ENCODE peak calls at places on chromosomes 5 and 9, in ten cellular contexts. D is IMR-90, A is tibial nerve, N is body of pancreas, I is ovary, M is adrenal gland, U is lower leg skin, G is stomach, Z is A549, W is heart left ventricle. J is an unnamed sample.

GRCh38 chr5:65030056-65030455 is 261.3 kb downstream of the CWC27 start:
- DNase-seq in N (no peak), U (no peak), D (no peak), W (no peak), I (no peak), M (no peak), A (no peak), G (no peak), Z (no peak), J (no peak)

GRCh38 chr5:57677235-57677634 is 194.6 kb upstream of the ACTBL2 start:
- DNase-seq in D (no peak), G (no peak), U (no peak), A (no peak), M (no peak), W (no peak), N (no peak), Z (no peak), I (no peak), J (no peak)

GRCh38 chr5:104952876-104953275 is 1390.3 kb upstream of the NUDT12 start:
- DNase-seq in M (no peak), N (no peak), G (no peak), D (no peak), Z (no peak), I (no peak), U (no peak), W (no peak), A (no peak), J (no peak)

GRCh38 chr9:112570731-112571167 is 84.1 kb downstream of the KIAA1958 start:
- DNase-seq in Z (no peak), D (no peak), N (peak; percentile 72), M (peak; percentile 53), U (no peak), W (no peak), G (peak; percentile 74), I (peak; percentile 61), A (no peak), J (no peak)

GRCh38 chr9:135030711-135031245 is 56.7 kb upstream of the OLFM1 start:
- DNase-seq in W (no peak), I (no peak), G (no peak), M (no peak), U (no peak), D (no peak), N (no peak), A (no peak), Z (no peak), J (no peak)

GRCh38 chr5:156543348-156543747 is 216.4 kb downstream of the SGCD start:
- DNase-seq in D (no peak), U (no peak), G (no peak), I (no peak), A (no peak), N (no peak), M (no peak), W (no peak), Z (no peak), J (no peak)

GRCh38 chr9:109880276-109881169 is 100.5 kb downstream of the PALM2AKAP2 start:
- DNase-seq in I (no peak), D (peak; percentile 41), Z (peak; percentile 66), N (no peak), W (no peak), G (no peak), A (no peak), U (no peak), M (no peak), J (peak; percentile 41)

GRCh38 chr5:96968074-96968473 is 32.2 kb downstream of the LNPEP start:
- DNase-seq in Z (peak; percentile 7), D (peak; percentile 52), I (no peak), W (no peak), M (no peak), A (no peak), G (no peak), U (no peak), N (no peak), J (no peak)

GRCh38 chr5:135398160-135398854 is 724 bp downstream of the MACROH2A1 start:
- DNase-seq in A (no peak), N (peak; percentile 32), U (no peak), W (no peak), Z (peak; percentile 28), G (peak; percentile 48), D (no peak), I (peak; percentile 27), M (peak; percentile 35), J (peak; percentile 74)

GRCh38 chr5:171863928-171864327 is 78.3 kb downstream of the SMIM23 start:
- DNase-seq in U (no peak), W (no peak), A (no peak), D (peak; percentile 84), I (no peak), Z (no peak), G (no peak), N (no peak), M (no peak), J (no peak)

GRCh38 chr5:177162379-177162778 is 28.8 kb downstream of the NSD1 start:
- DNase-seq in G (no peak), N (no peak), W (no peak), I (no peak), Z (no peak), U (no peak), D (no peak), M (no peak), A (no peak), J (no peak)

GRCh38 chr9:127211983-127212382 is 52.6 kb upstream of the GARNL3 start:
- DNase-seq in N (no peak), U (no peak), Z (no peak), I (no peak), G (no peak), D (no peak), W (no peak), M (no peak), A (no peak), J (no peak)

GRCh38 chr9:123361086-123361730 is 5.2 kb downstream of the CRB2 start:
- DNase-seq in G (no peak), W (no peak), U (no peak), A (no peak), Z (no peak), N (no peak), I (no peak), M (no peak), D (no peak), J (no peak)

GRCh38 chr5:79243224-79243623 is 7.3 kb downstream of the JMY start:
- DNase-seq in W (no peak), U (no peak), G (no peak), N (no peak), Z (no peak), D (no peak), A (no peak), M (no peak), I (no peak), J (no peak)
- TF ChIP-seq POLR2A in W (no peak), U (no peak), G (no peak), N (no peak), Z (no peak), D (no peak), A (no peak), M (no peak), I (no peak), J (no peak)

DNA sequence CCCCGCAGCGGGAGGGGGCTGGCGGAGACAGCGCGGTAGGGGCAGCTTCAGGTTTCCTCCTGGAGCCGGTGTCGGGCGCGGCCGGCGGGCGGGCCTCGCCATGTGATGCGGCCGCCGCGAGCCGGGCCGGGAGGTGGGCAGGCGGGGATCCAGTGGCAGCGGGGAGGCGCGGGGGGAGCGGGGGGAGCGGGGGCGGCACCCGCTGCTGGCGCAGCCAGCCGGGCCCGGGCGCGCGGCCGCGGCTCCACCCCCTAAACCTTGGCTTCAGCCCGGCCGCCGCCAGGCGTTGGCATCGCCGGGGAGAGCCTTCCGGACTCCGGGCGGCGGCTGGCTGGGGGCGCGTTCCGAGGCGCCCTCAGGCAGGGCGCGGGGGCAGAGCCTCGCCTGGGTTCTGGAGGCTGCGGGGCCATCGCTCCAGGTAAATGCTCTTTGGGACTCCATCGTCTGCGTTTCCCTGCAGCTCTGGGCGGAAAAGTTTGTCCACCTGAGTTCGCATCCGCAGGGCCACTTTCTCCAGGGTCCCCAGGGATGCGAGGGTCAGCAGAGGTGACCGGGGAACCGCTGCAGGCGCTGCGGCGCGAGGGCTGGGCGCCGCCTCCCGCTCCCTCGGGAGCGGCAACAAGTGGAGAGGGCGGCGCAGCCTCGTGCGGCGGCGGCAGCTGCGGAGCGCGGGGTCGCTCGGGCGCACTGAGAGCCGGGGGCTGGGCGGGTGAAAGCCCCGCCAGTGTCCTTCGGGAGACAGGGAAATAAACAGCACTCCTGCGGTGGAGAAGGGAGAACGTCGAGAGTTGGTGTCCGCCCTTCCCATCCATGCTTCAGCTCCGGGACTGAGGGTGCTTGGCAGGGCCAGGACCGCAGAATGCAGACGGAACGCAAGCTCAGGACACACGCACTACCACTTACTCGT is at the start of gene ARHGEF28:
- DNase-seq in Z (peak; percentile 73), M (peak; percentile 86), I (peak; percentile 70), A (no peak), W (peak; percentile 54), U (no peak), N (peak; percentile 83), G (peak; percentile 87), D (peak; percentile 28), J (peak; percentile 45)
- TF ChIP-seq POLR2A in Z (peak; percentile 40), M (peak; percentile 43), I (no peak), A (peak; percentile 65), W (no peak), U (no peak), N (peak; percentile 62), G (no peak), D (no peak), J (no peak)

GRCh38 chr9:137254624-137255447 is at the start of gene NELFB:
- DNase-seq in M (peak; percentile 95), N (peak; percentile 92), I (peak; percentile 93), Z (peak; percentile 98), W (peak; percentile 95), D (peak; percentile 77), U (peak; percentile 84), G (peak; percentile 96), A (peak; percentile 84), J (peak; percentile 94)
- TF ChIP-seq POLR2A in M (peak; percentile 48), N (peak; percentile 37), I (peak; percentile 32), Z (peak; percentile 90), W (no peak), D (peak; percentile 22), U (no peak), G (no peak), A (peak; percentile 58), J (peak; percentile 72)

DNA sequence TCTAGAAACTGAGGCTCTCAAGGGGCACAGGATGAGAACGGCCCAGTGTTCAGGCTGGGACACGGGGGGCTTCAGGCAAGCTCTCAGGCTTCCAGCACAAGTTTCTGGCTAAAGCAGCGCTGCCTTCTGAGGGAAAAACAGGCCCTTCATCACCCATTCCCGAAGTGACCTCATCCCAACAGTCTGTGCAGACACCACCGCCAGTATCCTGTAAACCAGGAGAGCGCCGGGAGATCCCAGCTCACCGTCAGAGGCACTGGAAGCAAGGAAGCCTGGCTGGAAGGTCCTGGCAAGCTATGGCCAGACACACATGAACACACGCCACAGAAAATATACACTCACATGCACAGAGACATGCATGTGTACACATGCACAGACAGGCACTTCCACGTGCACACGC is 8.8 kb downstream of the SLC12A7 start:
- DNase-seq in A (no peak), G (no peak), M (no peak), N (no peak), Z (no peak), U (no peak), D (peak; percentile 31), I (no peak), W (no peak), J (no peak)
- TF ChIP-seq POLR2A in A (no peak), G (no peak), M (no peak), N (no peak), Z (no peak), U (no peak), D (no peak), I (no peak), W (no peak), J (no peak)

GRCh38 chr9:137611623-137612609 is 6.4 kb downstream of the ARRDC1 start:
- DNase-seq in W (peak; percentile 13), A (no peak), M (no peak), N (peak; percentile 91), Z (peak; percentile 90), D (peak; percentile 73), U (peak; percentile 87), I (peak; percentile 24), G (peak; percentile 97), J (no peak)
- TF ChIP-seq POLR2A in W (no peak), A (no peak), M (no peak), N (peak; percentile 52), Z (peak; percentile 48), D (no peak), U (no peak), I (no peak), G (peak; percentile 28), J (no peak)

J was measured in erythroblast.